ENCODE peak calls at places on chromosome 9, in six cellular contexts. I, W, Q, D, C and P are unnamed samples.

GRCh38 chr9:81566074-81566698 is 123.2 kb downstream of the TLE1 start:
- DNase-seq in I (no peak), W (no peak), Q (no peak), D (no peak), C (no peak), P (no peak)

GRCh38 chr9:98488578-98489312 is 220.0 kb downstream of the GABBR2 start:
- DNase-seq in I (no peak), W (no peak), Q (peak; percentile 94), D (no peak), C (peak; percentile 19), P (no peak)

GRCh38 chr9:108057421-108058136 is 568.0 kb upstream of the KLF4 start:
- DNase-seq in I (no peak), W (no peak), Q (peak; percentile 97), D (no peak), C (peak; percentile 63), P (no peak)

GRCh38 chr9:75229605-75230332 is 141.5 kb downstream of the OSTF1 start:
- DNase-seq in I (no peak), W (no peak), Q (peak; percentile 97), D (peak; percentile 81), C (no peak), P (no peak)

GRCh38 chr9:112037281-112038016 is 137.6 kb downstream of the SUSD1 start:
- DNase-seq in I (no peak), W (peak; percentile 63), Q (no peak), D (no peak), C (peak; percentile 34), P (peak; percentile 79)

GRCh38 chr9:69981686-69982450 is 61.8 kb upstream of the MAMDC2 start:
- DNase-seq in I (no peak), W (no peak), Q (peak; percentile 64), D (no peak), C (peak; percentile 77), P (no peak)

GRCh38 chr9:96031366-96031824 is 155.9 kb downstream of the ERCC6L2 start:
- DNase-seq in I (peak; percentile 42), W (no peak), Q (peak; percentile 24), D (peak; percentile 82), C (no peak), P (no peak)

GRCh38 chr9:98075332-98075805 is 18.8 kb downstream of the NANS start:
- DNase-seq in I (no peak), W (no peak), Q (peak; percentile 75), D (no peak), C (peak; percentile 73), P (no peak)

GRCh38 chr9:135803441-135803840 is 101.5 kb downstream of the KCNT1 start:
- DNase-seq in I (no peak), W (no peak), Q (no peak), D (no peak), C (no peak), P (no peak)

GRCh38 chr9:93594041-93594756 is 17.8 kb downstream of the PHF2 start:
- DNase-seq in I (no peak), W (no peak), Q (peak; percentile 36), D (peak; percentile 30), C (no peak), P (no peak)